ENCODE peak calls at places on chromosomes 12 and 14, in six cellular contexts. One of them, this sample, is unnamed.

GRCh38 chr12:68497112-68497511 is 113.6 kb upstream of the RAP1B start:
- DNase-seq in upper lobe of right lung: no peak
- DNase-seq in fibroblast of lung: no peak
- DNase-seq in HS-27A: no peak
- DNase-seq in stimulated activated CD4-positive, alpha-beta T cell treated with anti-CD3 and anti-CD28 coated beads, Interleukin-12 subunit alpha, Interleukin-12 subunit beta, amount 100 ng/mL, for 48 hours: no peak
- DNase-seq in fibroblast of pulmonary artery: no peak
- DNase-seq in this sample: no peak

GRCh38 chr12:44317651-44318126 is 481.8 kb downstream of the TMEM117 start:
- DNase-seq in fibroblast of lung: peak
- DNase-seq in upper lobe of right lung: no peak
- DNase-seq in HS-27A: no peak
- DNase-seq in fibroblast of pulmonary artery: peak
- DNase-seq in stimulated activated CD4-positive, alpha-beta T cell treated with anti-CD3 and anti-CD28 coated beads, Interleukin-12 subunit alpha, Interleukin-12 subunit beta, amount 100 ng/mL, for 48 hours: no peak
- DNase-seq in this sample: no peak

GRCh38 chr12:124953689-124954405 is 35.1 kb downstream of the DHX37 start:
- DNase-seq in upper lobe of right lung: no peak
- DNase-seq in fibroblast of pulmonary artery: no peak
- DNase-seq in HS-27A: no peak
- DNase-seq in stimulated activated CD4-positive, alpha-beta T cell treated with anti-CD3 and anti-CD28 coated beads, Interleukin-12 subunit alpha, Interleukin-12 subunit beta, amount 100 ng/mL, for 48 hours: no peak
- DNase-seq in fibroblast of lung: no peak
- DNase-seq in this sample: no peak

GRCh38 chr12:25241171-25242020 is 9.3 kb downstream of the KRAS start:
- DNase-seq in HS-27A: no peak
- DNase-seq in fibroblast of lung: peak
- DNase-seq in stimulated activated CD4-positive, alpha-beta T cell treated with anti-CD3 and anti-CD28 coated beads, Interleukin-12 subunit alpha, Interleukin-12 subunit beta, amount 100 ng/mL, for 48 hours: no peak
- DNase-seq in fibroblast of pulmonary artery: peak
- DNase-seq in upper lobe of right lung: no peak
- DNase-seq in this sample: peak

GRCh38 chr12:104925501-104925900 is 32.6 kb downstream of the SLC41A2 start:
- DNase-seq in fibroblast of lung: no peak
- DNase-seq in fibroblast of pulmonary artery: no peak
- DNase-seq in upper lobe of right lung: no peak
- DNase-seq in stimulated activated CD4-positive, alpha-beta T cell treated with anti-CD3 and anti-CD28 coated beads, Interleukin-12 subunit alpha, Interleukin-12 subunit beta, amount 100 ng/mL, for 48 hours: no peak
- DNase-seq in HS-27A: no peak
- DNase-seq in this sample: no peak

GRCh38 chr14:95811813-95812212 is 64.8 kb upstream of the TUNAR start:
- DNase-seq in HS-27A: no peak
- DNase-seq in stimulated activated CD4-positive, alpha-beta T cell treated with anti-CD3 and anti-CD28 coated beads, Interleukin-12 subunit alpha, Interleukin-12 subunit beta, amount 100 ng/mL, for 48 hours: no peak
- DNase-seq in fibroblast of lung: no peak
- DNase-seq in fibroblast of pulmonary artery: no peak
- DNase-seq in upper lobe of right lung: no peak
- DNase-seq in this sample: no peak

GRCh38 chr14:93299831-93300230 is 33.0 kb downstream of the BTBD7 start:
- DNase-seq in stimulated activated CD4-positive, alpha-beta T cell treated with anti-CD3 and anti-CD28 coated beads, Interleukin-12 subunit alpha, Interleukin-12 subunit beta, amount 100 ng/mL, for 48 hours: no peak
- DNase-seq in HS-27A: no peak
- DNase-seq in upper lobe of right lung: no peak
- DNase-seq in fibroblast of pulmonary artery: peak
- DNase-seq in fibroblast of lung: no peak
- DNase-seq in this sample: no peak

GRCh38 chr12:95624544-95624943 is 73.3 kb upstream of the USP44 start:
- DNase-seq in fibroblast of lung: no peak
- DNase-seq in HS-27A: no peak
- DNase-seq in fibroblast of pulmonary artery: peak
- DNase-seq in stimulated activated CD4-positive, alpha-beta T cell treated with anti-CD3 and anti-CD28 coated beads, Interleukin-12 subunit alpha, Interleukin-12 subunit beta, amount 100 ng/mL, for 48 hours: no peak
- DNase-seq in upper lobe of right lung: no peak
- DNase-seq in this sample: no peak

GRCh38 chr12:87809916-87810315 is 219.3 kb downstream of the C12orf50 start:
- DNase-seq in HS-27A: no peak
- DNase-seq in fibroblast of pulmonary artery: peak
- DNase-seq in fibroblast of lung: peak
- DNase-seq in upper lobe of right lung: no peak
- DNase-seq in stimulated activated CD4-positive, alpha-beta T cell treated with anti-CD3 and anti-CD28 coated beads, Interleukin-12 subunit alpha, Interleukin-12 subunit beta, amount 100 ng/mL, for 48 hours: no peak
- DNase-seq in this sample: no peak

GRCh38 chr12:21583587-21583986 is 21.1 kb downstream of the GYS2 start:
- DNase-seq in fibroblast of lung: no peak
- DNase-seq in stimulated activated CD4-positive, alpha-beta T cell treated with anti-CD3 and anti-CD28 coated beads, Interleukin-12 subunit alpha, Interleukin-12 subunit beta, amount 100 ng/mL, for 48 hours: no peak
- DNase-seq in HS-27A: no peak
- DNase-seq in upper lobe of right lung: no peak
- DNase-seq in fibroblast of pulmonary artery: no peak
- DNase-seq in this sample: no peak

GRCh38 chr12:116282371-116283286 is 5.1 kb upstream of the MED13L start:
- DNase-seq in fibroblast of pulmonary artery: no peak
- DNase-seq in HS-27A: no peak
- DNase-seq in upper lobe of right lung: no peak
- DNase-seq in fibroblast of lung: no peak
- DNase-seq in stimulated activated CD4-positive, alpha-beta T cell treated with anti-CD3 and anti-CD28 coated beads, Interleukin-12 subunit alpha, Interleukin-12 subunit beta, amount 100 ng/mL, for 48 hours: no peak
- DNase-seq in this sample: no peak

GRCh38 chr12:83537428-83538053 is 850.8 kb downstream of the TMTC2 start:
- DNase-seq in fibroblast of pulmonary artery: peak
- DNase-seq in upper lobe of right lung: no peak
- DNase-seq in HS-27A: no peak
- DNase-seq in fibroblast of lung: no peak
- DNase-seq in stimulated activated CD4-positive, alpha-beta T cell treated with anti-CD3 and anti-CD28 coated beads, Interleukin-12 subunit alpha, Interleukin-12 subunit beta, amount 100 ng/mL, for 48 hours: no peak
- DNase-seq in this sample: no peak

GRCh38 chr14:94307410-94307992 is 14.4 kb upstream of the SERPINA10 start:
- DNase-seq in fibroblast of lung: no peak
- DNase-seq in fibroblast of pulmonary artery: peak
- DNase-seq in HS-27A: no peak
- DNase-seq in stimulated activated CD4-positive, alpha-beta T cell treated with anti-CD3 and anti-CD28 coated beads, Interleukin-12 subunit alpha, Interleukin-12 subunit beta, amount 100 ng/mL, for 48 hours: no peak
- DNase-seq in upper lobe of right lung: no peak
- DNase-seq in this sample: no peak

GRCh38 chr12:102958073-102958829 is 777 bp downstream of the ASCL1 start:
- DNase-seq in stimulated activated CD4-positive, alpha-beta T cell treated with anti-CD3 and anti-CD28 coated beads, Interleukin-12 subunit alpha, Interleukin-12 subunit beta, amount 100 ng/mL, for 48 hours: no peak
- DNase-seq in fibroblast of pulmonary artery: peak
- DNase-seq in fibroblast of lung: peak
- DNase-seq in upper lobe of right lung: no peak
- DNase-seq in HS-27A: no peak
- DNase-seq in this sample: peak

GRCh38 chr12:5088586-5089264 is 45.0 kb downstream of the KCNA5 start:
- DNase-seq in fibroblast of lung: peak
- DNase-seq in HS-27A: peak
- DNase-seq in fibroblast of pulmonary artery: peak
- DNase-seq in stimulated activated CD4-positive, alpha-beta T cell treated with anti-CD3 and anti-CD28 coated beads, Interleukin-12 subunit alpha, Interleukin-12 subunit beta, amount 100 ng/mL, for 48 hours: no peak
- DNase-seq in upper lobe of right lung: no peak
- DNase-seq in this sample: peak

GRCh38 chr12:685388-685787 is 22.1 kb upstream of the NINJ2 start:
- DNase-seq in stimulated activated CD4-positive, alpha-beta T cell treated with anti-CD3 and anti-CD28 coated beads, Interleukin-12 subunit alpha, Interleukin-12 subunit beta, amount 100 ng/mL, for 48 hours: peak
- DNase-seq in fibroblast of lung: no peak
- DNase-seq in fibroblast of pulmonary artery: peak
- DNase-seq in upper lobe of right lung: no peak
- DNase-seq in HS-27A: no peak
- DNase-seq in this sample: no peak

GRCh38 chr12:65615091-65615490 is 209.2 kb upstream of the HMGA2 start:
- DNase-seq in stimulated activated CD4-positive, alpha-beta T cell treated with anti-CD3 and anti-CD28 coated beads, Interleukin-12 subunit alpha, Interleukin-12 subunit beta, amount 100 ng/mL, for 48 hours: no peak
- DNase-seq in fibroblast of pulmonary artery: peak
- DNase-seq in HS-27A: peak
- DNase-seq in fibroblast of lung: peak
- DNase-seq in upper lobe of right lung: no peak
- DNase-seq in this sample: no peak

GRCh38 chr12:89384050-89384749 is 31.9 kb upstream of the DUSP6 start:
- DNase-seq in fibroblast of pulmonary artery: peak
- DNase-seq in HS-27A: no peak
- DNase-seq in fibroblast of lung: peak
- DNase-seq in upper lobe of right lung: no peak
- DNase-seq in stimulated activated CD4-positive, alpha-beta T cell treated with anti-CD3 and anti-CD28 coated beads, Interleukin-12 subunit alpha, Interleukin-12 subunit beta, amount 100 ng/mL, for 48 hours: no peak
- DNase-seq in this sample: peak

GRCh38 chr14:38405851-38406630 is 150.1 kb upstream of the CLEC14A start:
- DNase-seq in stimulated activated CD4-positive, alpha-beta T cell treated with anti-CD3 and anti-CD28 coated beads, Interleukin-12 subunit alpha, Interleukin-12 subunit beta, amount 100 ng/mL, for 48 hours: no peak
- DNase-seq in fibroblast of pulmonary artery: peak
- DNase-seq in fibroblast of lung: peak
- DNase-seq in HS-27A: peak
- DNase-seq in upper lobe of right lung: no peak
- DNase-seq in this sample: no peak

GRCh38 chr14:56846970-56847928 is 37.0 kb upstream of the OTX2 start:
- DNase-seq in upper lobe of right lung: no peak
- DNase-seq in fibroblast of pulmonary artery: no peak
- DNase-seq in fibroblast of lung: no peak
- DNase-seq in HS-27A: no peak
- DNase-seq in stimulated activated CD4-positive, alpha-beta T cell treated with anti-CD3 and anti-CD28 coated beads, Interleukin-12 subunit alpha, Interleukin-12 subunit beta, amount 100 ng/mL, for 48 hours: no peak
- DNase-seq in this sample: no peak

GRCh38 chr12:77190022-77190421 is 124.7 kb upstream of the E2F7 start:
- DNase-seq in fibroblast of lung: peak
- DNase-seq in HS-27A: no peak
- DNase-seq in upper lobe of right lung: no peak
- DNase-seq in fibroblast of pulmonary artery: peak
- DNase-seq in stimulated activated CD4-positive, alpha-beta T cell treated with anti-CD3 and anti-CD28 coated beads, Interleukin-12 subunit alpha, Interleukin-12 subunit beta, amount 100 ng/mL, for 48 hours: no peak
- DNase-seq in this sample: no peak

GRCh38 chr14:38389666-38390065 is 133.8 kb upstream of the CLEC14A start:
- DNase-seq in fibroblast of pulmonary artery: peak
- DNase-seq in stimulated activated CD4-positive, alpha-beta T cell treated with anti-CD3 and anti-CD28 coated beads, Interleukin-12 subunit alpha, Interleukin-12 subunit beta, amount 100 ng/mL, for 48 hours: no peak
- DNase-seq in HS-27A: no peak
- DNase-seq in upper lobe of right lung: no peak
- DNase-seq in fibroblast of lung: peak
- DNase-seq in this sample: no peak

GRCh38 chr14:104550340-104550848 is 29.2 kb upstream of the C14orf180 start:
- DNase-seq in fibroblast of lung: no peak
- DNase-seq in stimulated activated CD4-positive, alpha-beta T cell treated with anti-CD3 and anti-CD28 coated beads, Interleukin-12 subunit alpha, Interleukin-12 subunit beta, amount 100 ng/mL, for 48 hours: no peak
- DNase-seq in fibroblast of pulmonary artery: no peak
- DNase-seq in upper lobe of right lung: peak
- DNase-seq in HS-27A: no peak
- DNase-seq in this sample: no peak

GRCh38 chr12:46915861-46916260 is 90.1 kb upstream of the SLC38A4 start:
- DNase-seq in fibroblast of pulmonary artery: peak
- DNase-seq in HS-27A: no peak
- DNase-seq in stimulated activated CD4-positive, alpha-beta T cell treated with anti-CD3 and anti-CD28 coated beads, Interleukin-12 subunit alpha, Interleukin-12 subunit beta, amount 100 ng/mL, for 48 hours: no peak
- DNase-seq in upper lobe of right lung: no peak
- DNase-seq in fibroblast of lung: peak
- DNase-seq in this sample: no peak